ENCODE peak calls at places on chromosomes 5 and 9, in seven cellular contexts. One of them, this sample, is unnamed.

GRCh38 chr9:114154597-114155102 is 687 bp upstream of the COL27A1 start:
- DNase-seq in fibroblast of lung: no peak
- DNase-seq in MM.1S: no peak
- DNase-seq in CD8-positive, alpha-beta T cell: no peak
- DNase-seq in OCI-LY7: no peak
- DNase-seq in left ventricle myocardium inferior: no peak
- DNase-seq in breast epithelium: no peak
- DNase-seq in this sample: no peak

GRCh38 chr5:154557548-154557947 is 79.5 kb upstream of the HAND1 start:
- DNase-seq in fibroblast of lung: no peak
- DNase-seq in MM.1S: no peak
- DNase-seq in CD8-positive, alpha-beta T cell: no peak
- DNase-seq in OCI-LY7: no peak
- DNase-seq in left ventricle myocardium inferior: no peak
- DNase-seq in breast epithelium: no peak
- DNase-seq in this sample: no peak

GRCh38 chr9:129414377-129415021 is 206.4 kb downstream of the C9orf50 start:
- DNase-seq in fibroblast of lung: peak
- DNase-seq in MM.1S: no peak
- DNase-seq in CD8-positive, alpha-beta T cell: peak
- DNase-seq in OCI-LY7: peak
- DNase-seq in left ventricle myocardium inferior: peak
- DNase-seq in breast epithelium: no peak
- DNase-seq in this sample: peak

GRCh38 chr9:136943291-136944093 is 1.0 kb downstream of the FBXW5 start:
- DNase-seq in fibroblast of lung: peak
- DNase-seq in MM.1S: peak
- DNase-seq in CD8-positive, alpha-beta T cell: peak
- DNase-seq in OCI-LY7: peak
- DNase-seq in left ventricle myocardium inferior: no peak
- DNase-seq in breast epithelium: no peak
- DNase-seq in this sample: peak

GRCh38 chr5:117590944-117591343 is 1016.3 kb upstream of the SEMA6A start:
- DNase-seq in fibroblast of lung: peak
- DNase-seq in MM.1S: peak
- DNase-seq in CD8-positive, alpha-beta T cell: no peak
- DNase-seq in OCI-LY7: peak
- DNase-seq in left ventricle myocardium inferior: no peak
- DNase-seq in breast epithelium: no peak
- DNase-seq in this sample: no peak

GRCh38 chr5:60671899-60672692 is 27.9 kb downstream of the DEPDC1B start:
- DNase-seq in fibroblast of lung: no peak
- DNase-seq in MM.1S: no peak
- DNase-seq in CD8-positive, alpha-beta T cell: no peak
- DNase-seq in OCI-LY7: no peak
- DNase-seq in left ventricle myocardium inferior: no peak
- DNase-seq in breast epithelium: no peak
- DNase-seq in this sample: no peak

GRCh38 chr9:100739208-100739607 is 161.3 kb downstream of the CAVIN4 start:
- DNase-seq in fibroblast of lung: no peak
- DNase-seq in MM.1S: no peak
- DNase-seq in CD8-positive, alpha-beta T cell: no peak
- DNase-seq in OCI-LY7: no peak
- DNase-seq in left ventricle myocardium inferior: no peak
- DNase-seq in breast epithelium: no peak
- DNase-seq in this sample: no peak

GRCh38 chr5:172101547-172102225 is 86.3 kb downstream of the STK10 start:
- DNase-seq in fibroblast of lung: no peak
- DNase-seq in MM.1S: no peak
- DNase-seq in CD8-positive, alpha-beta T cell: no peak
- DNase-seq in OCI-LY7: no peak
- DNase-seq in left ventricle myocardium inferior: peak
- DNase-seq in breast epithelium: no peak
- DNase-seq in this sample: no peak

GRCh38 chr9:35791321-35791921 is at the start of gene NPR2:
- DNase-seq in fibroblast of lung: peak
- DNase-seq in MM.1S: no peak
- DNase-seq in CD8-positive, alpha-beta T cell: no peak
- DNase-seq in OCI-LY7: no peak
- DNase-seq in left ventricle myocardium inferior: peak
- DNase-seq in breast epithelium: no peak
- DNase-seq in this sample: no peak

GRCh38 chr5:38148021-38148625 is 110.2 kb upstream of the EGFLAM start:
- DNase-seq in fibroblast of lung: no peak
- DNase-seq in MM.1S: no peak
- DNase-seq in CD8-positive, alpha-beta T cell: no peak
- DNase-seq in OCI-LY7: no peak
- DNase-seq in left ventricle myocardium inferior: no peak
- DNase-seq in breast epithelium: no peak
- DNase-seq in this sample: no peak

GRCh38 chr9:87529666-87530065 is 32.0 kb downstream of the DAPK1 start:
- DNase-seq in fibroblast of lung: no peak
- DNase-seq in MM.1S: no peak
- DNase-seq in CD8-positive, alpha-beta T cell: no peak
- DNase-seq in OCI-LY7: no peak
- DNase-seq in left ventricle myocardium inferior: no peak
- DNase-seq in breast epithelium: no peak
- DNase-seq in this sample: no peak

GRCh38 chr9:70747335-70747734 is 332.9 kb upstream of the KLF9 start:
- DNase-seq in fibroblast of lung: no peak
- DNase-seq in MM.1S: no peak
- DNase-seq in CD8-positive, alpha-beta T cell: no peak
- DNase-seq in OCI-LY7: no peak
- DNase-seq in left ventricle myocardium inferior: no peak
- DNase-seq in breast epithelium: no peak
- DNase-seq in this sample: peak

GRCh38 chr5:134038143-134038542 is 33.4 kb upstream of the VDAC1 start:
- DNase-seq in fibroblast of lung: no peak
- DNase-seq in MM.1S: no peak
- DNase-seq in CD8-positive, alpha-beta T cell: no peak
- DNase-seq in OCI-LY7: no peak
- DNase-seq in left ventricle myocardium inferior: no peak
- DNase-seq in breast epithelium: no peak
- DNase-seq in this sample: no peak

GRCh38 chr5:74412064-74412463 is 228.5 kb downstream of the ENC1 start:
- DNase-seq in fibroblast of lung: no peak
- DNase-seq in MM.1S: no peak
- DNase-seq in CD8-positive, alpha-beta T cell: no peak
- DNase-seq in OCI-LY7: no peak
- DNase-seq in left ventricle myocardium inferior: no peak
- DNase-seq in breast epithelium: no peak
- DNase-seq in this sample: no peak

GRCh38 chr5:150632305-150633160 is 7.9 kb upstream of the SYNPO start:
- DNase-seq in fibroblast of lung: peak
- DNase-seq in MM.1S: no peak
- DNase-seq in CD8-positive, alpha-beta T cell: no peak
- DNase-seq in OCI-LY7: no peak
- DNase-seq in left ventricle myocardium inferior: no peak
- DNase-seq in breast epithelium: no peak
- DNase-seq in this sample: peak

GRCh38 chr5:120396186-120396585 is 67.9 kb upstream of the PRR16 start:
- DNase-seq in fibroblast of lung: peak
- DNase-seq in MM.1S: no peak
- DNase-seq in CD8-positive, alpha-beta T cell: no peak
- DNase-seq in OCI-LY7: no peak
- DNase-seq in left ventricle myocardium inferior: no peak
- DNase-seq in breast epithelium: no peak
- DNase-seq in this sample: no peak

GRCh38 chr5:173397531-173397930 is 69.3 kb upstream of the STC2 start:
- DNase-seq in fibroblast of lung: peak
- DNase-seq in MM.1S: no peak
- DNase-seq in CD8-positive, alpha-beta T cell: no peak
- DNase-seq in OCI-LY7: no peak
- DNase-seq in left ventricle myocardium inferior: no peak
- DNase-seq in breast epithelium: no peak
- DNase-seq in this sample: no peak

GRCh38 chr5:93831449-93831848 is 90.0 kb upstream of the POU5F2 start:
- DNase-seq in fibroblast of lung: peak
- DNase-seq in MM.1S: no peak
- DNase-seq in CD8-positive, alpha-beta T cell: no peak
- DNase-seq in OCI-LY7: no peak
- DNase-seq in left ventricle myocardium inferior: no peak
- DNase-seq in breast epithelium: no peak
- DNase-seq in this sample: peak
- TF ChIP-seq CTCF in fibroblast of lung: no peak
- TF ChIP-seq CTCF in MM.1S: no peak
- TF ChIP-seq CTCF in CD8-positive, alpha-beta T cell: no peak
- TF ChIP-seq CTCF in OCI-LY7: no peak
- TF ChIP-seq CTCF in left ventricle myocardium inferior: no peak
- TF ChIP-seq CTCF in breast epithelium: no peak
- TF ChIP-seq CTCF in this sample: peak

GRCh38 chr9:8890695-8891094 is 1091.1 kb upstream of the DMAC1 start:
- DNase-seq in fibroblast of lung: no peak
- DNase-seq in MM.1S: peak
- DNase-seq in CD8-positive, alpha-beta T cell: no peak
- DNase-seq in OCI-LY7: no peak
- DNase-seq in left ventricle myocardium inferior: no peak
- DNase-seq in breast epithelium: no peak
- DNase-seq in this sample: no peak

GRCh38 chr9:8899541-8899940 is 1100.0 kb upstream of the DMAC1 start:
- DNase-seq in fibroblast of lung: peak
- DNase-seq in MM.1S: no peak
- DNase-seq in CD8-positive, alpha-beta T cell: no peak
- DNase-seq in OCI-LY7: no peak
- DNase-seq in left ventricle myocardium inferior: no peak
- DNase-seq in breast epithelium: no peak
- DNase-seq in this sample: no peak

GRCh38 chr9:8895498-8896224 is 1096.1 kb upstream of the DMAC1 start:
- DNase-seq in fibroblast of lung: peak
- DNase-seq in MM.1S: peak
- DNase-seq in CD8-positive, alpha-beta T cell: no peak
- DNase-seq in OCI-LY7: peak
- DNase-seq in left ventricle myocardium inferior: no peak
- DNase-seq in breast epithelium: no peak
- DNase-seq in this sample: peak
- H3K27ac ChIP-seq in fibroblast of lung: no peak
- H3K27ac ChIP-seq in MM.1S: no peak
- H3K27ac ChIP-seq in CD8-positive, alpha-beta T cell: no peak
- H3K27ac ChIP-seq in OCI-LY7: no peak
- H3K27ac ChIP-seq in left ventricle myocardium inferior: no peak
- H3K27ac ChIP-seq in breast epithelium: no peak
- H3K27ac ChIP-seq in this sample: no peak

GRCh38 chr5:125005287-125005686 is 258.8 kb upstream of the ZNF608 start:
- DNase-seq in fibroblast of lung: no peak
- DNase-seq in MM.1S: no peak
- DNase-seq in CD8-positive, alpha-beta T cell: no peak
- DNase-seq in OCI-LY7: peak
- DNase-seq in left ventricle myocardium inferior: no peak
- DNase-seq in breast epithelium: no peak
- DNase-seq in this sample: no peak

GRCh38 chr5:124997186-124997893 is 250.9 kb upstream of the ZNF608 start:
- DNase-seq in fibroblast of lung: no peak
- DNase-seq in MM.1S: no peak
- DNase-seq in CD8-positive, alpha-beta T cell: no peak
- DNase-seq in OCI-LY7: no peak
- DNase-seq in left ventricle myocardium inferior: no peak
- DNase-seq in breast epithelium: no peak
- DNase-seq in this sample: no peak

GRCh38 chr5:125004009-125004408 is 257.6 kb upstream of the ZNF608 start:
- DNase-seq in fibroblast of lung: no peak
- DNase-seq in MM.1S: no peak
- DNase-seq in CD8-positive, alpha-beta T cell: no peak
- DNase-seq in OCI-LY7: no peak
- DNase-seq in left ventricle myocardium inferior: no peak
- DNase-seq in breast epithelium: no peak
- DNase-seq in this sample: no peak

GRCh38 chr5:125006011-125006685 is 259.7 kb upstream of the ZNF608 start:
- DNase-seq in fibroblast of lung: no peak
- DNase-seq in MM.1S: peak
- DNase-seq in CD8-positive, alpha-beta T cell: no peak
- DNase-seq in OCI-LY7: peak
- DNase-seq in left ventricle myocardium inferior: no peak
- DNase-seq in breast epithelium: no peak
- DNase-seq in this sample: no peak

DNA sequence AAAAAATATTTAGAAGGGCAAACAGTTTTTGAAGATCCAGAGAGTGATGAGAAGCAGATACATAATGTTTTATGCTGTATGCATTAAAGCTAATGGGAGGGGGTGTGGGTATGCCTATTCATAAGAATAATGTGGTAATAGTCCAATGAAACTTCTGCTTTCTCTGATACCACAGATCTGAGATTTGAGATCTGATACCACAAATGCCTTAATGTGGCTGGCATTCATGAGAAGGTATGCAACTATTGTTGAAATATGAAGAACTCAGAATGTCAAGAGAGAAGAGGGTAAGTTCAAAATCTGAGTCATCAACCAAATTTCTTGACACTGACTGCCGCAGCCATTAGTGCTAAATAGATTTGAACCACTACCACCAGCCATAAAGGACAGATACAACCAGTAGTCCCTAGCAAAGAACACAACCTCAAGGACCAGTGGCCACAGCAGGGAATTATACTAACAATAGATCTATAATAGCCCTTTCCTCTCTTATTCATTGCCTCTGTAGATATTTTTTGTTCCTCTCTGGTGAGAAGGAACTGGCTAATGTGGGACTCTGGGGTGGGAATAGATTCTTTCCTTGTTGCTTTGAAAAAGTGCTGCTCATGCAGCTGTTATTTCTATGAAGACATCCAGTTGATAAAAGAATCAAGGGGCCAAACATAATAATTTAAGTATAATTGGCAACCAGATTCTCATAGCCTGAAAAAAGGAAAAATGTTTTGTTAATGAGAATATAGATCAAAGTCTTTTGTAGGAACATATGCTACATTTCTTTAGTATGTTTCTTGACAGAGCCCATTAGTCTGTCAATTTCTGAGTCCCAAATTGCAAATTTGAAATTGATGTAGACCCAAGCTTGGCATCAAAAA is 256.5 kb upstream of the ZNF608 start:
- DNase-seq in fibroblast of lung: no peak
- DNase-seq in MM.1S: no peak
- DNase-seq in CD8-positive, alpha-beta T cell: no peak
- DNase-seq in OCI-LY7: no peak
- DNase-seq in left ventricle myocardium inferior: no peak
- DNase-seq in breast epithelium: no peak
- DNase-seq in this sample: no peak
- H3K4me3 ChIP-seq in fibroblast of lung: no peak
- H3K4me3 ChIP-seq in MM.1S: no peak
- H3K4me3 ChIP-seq in CD8-positive, alpha-beta T cell: no peak
- H3K4me3 ChIP-seq in OCI-LY7: no peak
- H3K4me3 ChIP-seq in left ventricle myocardium inferior: no peak
- H3K4me3 ChIP-seq in breast epithelium: no peak
- H3K4me3 ChIP-seq in this sample: no peak

DNA sequence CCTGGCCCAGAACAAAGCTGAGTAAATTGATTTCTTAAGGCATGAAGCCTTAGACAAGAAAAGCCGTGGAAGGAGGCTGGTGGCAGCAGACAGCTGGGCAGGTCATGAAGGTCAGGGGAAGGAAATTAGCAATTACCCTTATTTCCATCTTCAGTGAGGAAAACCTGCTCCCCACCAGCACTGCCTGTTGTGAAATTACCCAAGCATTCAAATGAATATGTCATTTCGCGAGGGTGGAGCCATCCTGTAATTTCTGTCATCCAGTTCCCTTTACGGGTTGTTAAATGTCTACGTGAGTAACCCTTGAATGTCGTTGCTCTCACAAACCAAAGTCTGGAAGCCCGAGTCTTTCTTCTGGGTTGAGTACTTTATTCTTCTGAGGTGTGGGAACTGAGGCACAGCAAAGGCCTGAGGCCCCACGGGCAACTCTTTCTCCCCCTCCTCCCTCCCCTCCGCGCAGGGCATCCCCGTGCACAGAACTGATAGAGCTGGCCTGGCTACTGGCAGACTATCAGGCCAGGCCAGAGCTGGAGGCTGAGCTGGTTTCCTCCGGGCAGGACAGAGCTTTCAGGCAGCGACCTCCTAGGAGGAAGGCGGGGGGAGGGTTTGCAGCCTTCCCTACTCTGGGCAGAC is 22.0 kb upstream of the AK3 start:
- DNase-seq in fibroblast of lung: no peak
- DNase-seq in MM.1S: no peak
- DNase-seq in CD8-positive, alpha-beta T cell: no peak
- DNase-seq in OCI-LY7: no peak
- DNase-seq in left ventricle myocardium inferior: no peak
- DNase-seq in breast epithelium: no peak
- DNase-seq in this sample: peak
- TF ChIP-seq CTCF in fibroblast of lung: no peak
- TF ChIP-seq CTCF in MM.1S: no peak
- TF ChIP-seq CTCF in CD8-positive, alpha-beta T cell: no peak
- TF ChIP-seq CTCF in OCI-LY7: no peak
- TF ChIP-seq CTCF in left ventricle myocardium inferior: no peak
- TF ChIP-seq CTCF in breast epithelium: no peak
- TF ChIP-seq CTCF in this sample: no peak

This sample was measured in brain microvascular endothelial cell.